ENCODE peak calls at places on chromosomes 11 and 22, in five cellular contexts. Q is heart left ventricle, J is tibial artery, O is fibroblast of lung, U is thoracic aorta. T is an unnamed sample. For H3K36me3, the result is how much of the 10 kb centered on the place peaks cover.

GRCh38 chr11:85805387-85805786 is 5.6 kb downstream of the SYTL2 start:
- DNase-seq in Q (no peak), J (no peak), O (no peak), U (no peak), T (no peak)

GRCh38 chr11:31303644-31304043 is 65.9 kb downstream of the DCDC1 start:
- DNase-seq in Q (no peak), J (no peak), O (no peak), U (no peak), T (no peak)

GRCh38 chr11:45335434-45335833 is 49.3 kb upstream of the SYT13 start:
- DNase-seq in Q (no peak), J (no peak), O (no peak), U (no peak), T (no peak)

GRCh38 chr22:48188211-48188845 is 1425.9 kb downstream of the TBC1D22A start:
- DNase-seq in Q (no peak), J (no peak), O (peak), U (no peak), T (no peak)

GRCh38 chr11:112285918-112286317 is 25.3 kb upstream of the PLET1 start:
- DNase-seq in Q (no peak), J (no peak), O (peak), U (no peak), T (no peak)

GRCh38 chr22:41517172-41518047 is 26.9 kb downstream of the POLR3H start:
- DNase-seq in Q (peak), J (peak), O (peak), U (peak), T (peak)

GRCh38 chr11:65501530-65502273 is 2.9 kb downstream of the MALAT1 start:
- DNase-seq in Q (no peak), J (peak), O (peak), U (no peak), T (no peak)

GRCh38 chr22:42294034-42294985 is 23.9 kb upstream of the TCF20 start:
- DNase-seq in Q (peak), J (peak), O (peak), U (no peak), T (peak)

GRCh38 chr11:19696073-19696472 is 16.6 kb upstream of the NAV2 start:
- DNase-seq in Q (no peak), J (no peak), O (no peak), U (no peak), T (no peak)

GRCh38 chr11:80700386-80700785 is 1259.6 kb upstream of the TENM4 start:
- DNase-seq in Q (no peak), J (no peak), O (no peak), U (no peak), T (no peak)

GRCh38 chr11:788953-789940 is 643 bp downstream of the CEND1 start:
- DNase-seq in Q (no peak), J (no peak), O (no peak), U (no peak), T (no peak)
- H3K4me3 ChIP-seq in Q (peak), J (no peak), O (peak), U (no peak), T (peak)

DNA sequence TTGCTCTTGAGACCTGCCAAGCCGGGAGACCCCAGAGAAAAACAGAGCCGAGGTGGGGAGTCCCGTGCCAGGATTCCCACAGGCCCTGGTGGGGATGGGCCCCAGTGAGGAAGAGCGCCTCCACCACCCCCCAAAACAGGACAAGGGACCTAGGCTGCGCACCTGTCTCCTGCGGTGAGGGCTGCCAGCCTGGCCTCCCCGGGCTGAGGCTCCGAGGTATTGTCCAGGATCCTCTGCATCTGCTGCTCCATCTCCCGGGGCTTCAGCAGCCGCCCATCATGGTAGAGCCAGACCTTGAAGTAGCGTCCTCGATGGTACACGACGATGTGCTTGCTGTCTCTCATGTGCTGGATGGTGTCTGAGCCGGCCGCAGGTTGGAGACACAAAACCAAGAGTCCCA is 33.3 kb upstream of the TESMIN start:
- DNase-seq in Q (no peak), J (no peak), O (no peak), U (no peak), T (no peak)
- H3K36me3 ChIP-seq in Q (under half), J (half or more), O (under half), U (half or more), T (under half)

DNA sequence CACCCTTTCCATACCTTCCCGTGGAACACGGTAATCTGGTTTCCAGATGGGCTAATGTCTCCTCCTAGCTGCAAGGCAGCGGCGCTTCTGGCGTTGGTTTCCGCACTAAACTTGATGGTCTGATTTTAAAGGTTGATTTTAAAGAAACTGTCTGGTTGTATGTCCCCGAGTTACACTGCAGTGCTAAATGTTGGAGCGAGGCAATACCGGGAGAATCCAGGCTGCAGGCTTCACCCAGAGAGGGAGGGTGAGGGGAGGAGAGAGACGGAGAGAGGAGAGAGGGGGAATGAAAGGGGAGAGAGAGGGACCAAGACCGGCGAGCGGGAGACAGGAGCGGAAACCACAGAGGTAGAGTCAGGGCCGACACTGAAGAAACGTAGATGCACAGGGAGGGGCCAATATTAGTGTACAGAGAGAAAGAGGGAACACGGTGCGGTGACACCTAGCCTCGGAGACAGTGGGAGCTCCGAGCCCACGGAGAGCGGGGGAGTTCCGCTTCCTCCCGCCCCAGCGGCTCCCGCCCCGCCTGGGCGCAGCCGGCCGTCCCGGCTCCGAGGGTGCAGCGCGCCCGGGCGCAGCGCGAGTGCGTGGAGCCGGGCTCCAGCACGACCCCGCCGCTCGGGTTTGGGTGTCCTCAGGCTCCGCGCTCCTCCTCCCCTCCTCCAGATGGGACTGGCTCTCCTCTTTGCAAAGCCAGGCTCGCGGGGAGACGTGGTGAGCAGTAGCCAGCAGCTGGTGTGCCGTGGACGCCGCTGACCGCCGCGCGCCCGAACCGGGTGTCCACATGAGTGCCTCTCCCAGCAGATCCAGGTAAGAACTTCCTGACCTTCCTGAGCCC is 71.9 kb upstream of the GRAMD1B start:
- DNase-seq in Q (peak), J (no peak), O (peak), U (no peak), T (peak)
- TF ChIP-seq CTCF in Q (peak), J (no peak), O (no peak), U (no peak), T (peak)

GRCh38 chr11:102268083-102268984 is 49.0 kb upstream of the BIRC3 start:
- DNase-seq in Q (peak), J (peak), O (peak), U (peak), T (peak)
- H3K4me3 ChIP-seq in Q (peak), J (peak), O (peak), U (peak), T (no peak)

DNA sequence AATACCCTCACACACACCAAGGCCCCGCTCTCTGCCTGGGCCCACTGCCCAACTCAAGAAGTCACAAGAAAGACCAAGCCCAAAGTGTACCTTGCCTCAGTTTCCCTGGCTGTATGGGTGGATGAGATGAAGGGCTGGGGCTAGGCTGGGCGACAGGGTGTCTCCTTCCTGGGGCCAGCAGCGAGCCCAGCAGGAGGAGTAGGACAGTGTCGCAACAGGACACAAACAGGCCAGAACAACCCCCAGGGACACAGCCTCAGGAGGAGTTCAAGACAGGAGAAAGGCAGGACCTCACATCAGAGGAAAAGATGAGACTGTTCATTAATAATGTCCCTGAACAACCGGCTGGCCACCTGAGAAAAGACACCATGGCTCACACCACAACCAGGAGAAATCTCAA is 13.3 kb downstream of the CSNK1E start:
- DNase-seq in Q (no peak), J (no peak), O (no peak), U (no peak), T (no peak)
- H3K36me3 ChIP-seq in Q (under half), J (half or more), O (under half), U (under half), T (half or more)

GRCh38 chr22:46649176-46650077 is 29.2 kb downstream of the GRAMD4 start:
- DNase-seq in Q (peak), J (no peak), O (peak), U (no peak), T (peak)
- TF ChIP-seq CTCF in Q (no peak), J (no peak), O (no peak), U (no peak), T (no peak)

GRCh38 chr22:45240810-45241631 is at the start of gene KIAA0930:
- DNase-seq in Q (peak), J (peak), O (peak), U (peak), T (peak)
- H3K4me3 ChIP-seq in Q (peak), J (peak), O (peak), U (peak), T (peak)

T was measured in heart right ventricle.